ENCODE peak calls at places on chromosomes 12 and 14, in six cellular contexts. B is fibroblast of pulmonary artery; I is lower leg skin; R is CD4-positive, alpha-beta T cell; Y is psoas muscle; V is cardiac muscle cell. N is an unnamed sample.

GRCh38 chr12:122006186-122006926 is 15.3 kb upstream of the BCL7A start:
- DNase-seq in B (no peak), I (no peak), R (no peak), Y (no peak), V (no peak), N (no peak)

GRCh38 chr14:71309756-71310155 is 402.5 kb downstream of the PCNX1 start:
- DNase-seq in B (no peak), I (no peak), R (no peak), Y (no peak), V (no peak), N (no peak)

GRCh38 chr12:56152756-56153137 is 360 bp downstream of the MYL6B start:
- DNase-seq in B (no peak), I (no peak), R (no peak), Y (no peak), V (no peak), N (no peak)

GRCh38 chr14:86944434-86944833 is 1048.5 kb downstream of the GALC start:
- DNase-seq in B (no peak), I (no peak), R (no peak), Y (no peak), V (no peak), N (no peak)

GRCh38 chr14:23294734-23295561 is 7.7 kb downstream of the PPP1R3E start:
- DNase-seq in B (peak; percentile 66), I (no peak), R (peak; percentile 33), Y (peak; percentile 32), V (peak; percentile 70), N (peak; percentile 55)

GRCh38 chr14:38208825-38209562 is 1.3 kb downstream of the SSTR1 start:
- DNase-seq in B (peak; percentile 69), I (no peak), R (no peak), Y (peak; percentile 16), V (peak; percentile 68), N (peak; percentile 83)

GRCh38 chr12:30870491-30871265 is 55.9 kb upstream of the TSPAN11 start:
- DNase-seq in B (no peak), I (no peak), R (no peak), Y (no peak), V (peak; percentile 7), N (no peak)

GRCh38 chr14:98950356-98950895 is 321.6 kb downstream of the BCL11B start:
- DNase-seq in B (no peak), I (peak; percentile 59), R (no peak), Y (no peak), V (no peak), N (no peak)

GRCh38 chr12:93376436-93377251 is 1.1 kb upstream of the NUDT4 start:
- DNase-seq in B (peak; percentile 48), I (no peak), R (no peak), Y (no peak), V (peak; percentile 62), N (peak; percentile 56)

GRCh38 chr14:35261774-35262173 is 30.4 kb upstream of the PSMA6 start:
- DNase-seq in B (peak; percentile 55), I (no peak), R (no peak), Y (no peak), V (peak; percentile 39), N (peak; percentile 30)

GRCh38 chr12:2352203-2352602 is 299.4 kb downstream of the CACNA1C start:
- DNase-seq in B (no peak), I (peak; percentile 48), R (no peak), Y (no peak), V (no peak), N (no peak)

GRCh38 chr12:5507944-5508343 is 76.0 kb downstream of the NTF3 start:
- DNase-seq in B (no peak), I (no peak), R (no peak), Y (no peak), V (no peak), N (no peak)

GRCh38 chr12:32714772-32715171 is 35.7 kb downstream of the DNM1L start:
- DNase-seq in B (no peak), I (no peak), R (no peak), Y (no peak), V (no peak), N (no peak)

GRCh38 chr12:89353188-89353822 is 1.0 kb upstream of the DUSP6 start:
- DNase-seq in B (peak; percentile 75), I (peak; percentile 94), R (no peak), Y (peak; percentile 70), V (peak; percentile 79), N (peak; percentile 68)

GRCh38 chr12:15494329-15495046 is 172.2 kb downstream of the PTPRO start:
- DNase-seq in B (no peak), I (no peak), R (no peak), Y (no peak), V (no peak), N (no peak)

GRCh38 chr12:2958432-2959193 is 584 bp upstream of the TEAD4 start:
- DNase-seq in B (peak; percentile 65), I (no peak), R (no peak), Y (peak; percentile 72), V (peak; percentile 79), N (peak; percentile 77)

GRCh38 chr14:74491952-74492351 is 1.2 kb downstream of the NPC2 start:
- DNase-seq in B (peak; percentile 45), I (no peak), R (no peak), Y (no peak), V (peak; percentile 44), N (peak; percentile 66)

GRCh38 chr14:68403191-68403781 is 389.6 kb downstream of the ZFP36L1 start:
- DNase-seq in B (no peak), I (no peak), R (no peak), Y (no peak), V (no peak), N (peak; percentile 64)

GRCh38 chr14:65211341-65211987 is 109.1 kb upstream of the MAX start:
- DNase-seq in B (peak; percentile 75), I (no peak), R (no peak), Y (no peak), V (peak; percentile 78), N (peak; percentile 68)

GRCh38 chr12:16021026-16021425 is 109.9 kb downstream of the DERA start:
- DNase-seq in B (no peak), I (no peak), R (no peak), Y (no peak), V (no peak), N (no peak)

GRCh38 chr14:26415618-26416123 is 182.2 kb downstream of the NOVA1 start:
- DNase-seq in B (no peak), I (no peak), R (no peak), Y (peak; percentile 20), V (no peak), N (no peak)

GRCh38 chr12:132255642-132256041 is 73.7 kb downstream of the GALNT9 start:
- DNase-seq in B (no peak), I (no peak), R (no peak), Y (no peak), V (no peak), N (no peak)

GRCh38 chr14:76761198-76761848 is at the start of gene VASH1:
- DNase-seq in B (peak; percentile 76), I (peak; percentile 90), R (peak; percentile 24), Y (peak; percentile 79), V (peak; percentile 78), N (peak; percentile 72)

GRCh38 chr14:83171761-83172160 is 1638.1 kb upstream of the SEL1L start:
- DNase-seq in B (no peak), I (no peak), R (no peak), Y (no peak), V (no peak), N (no peak)

GRCh38 chr12:38258411-38258810 is 58.2 kb upstream of the ALG10B start:
- DNase-seq in B (no peak), I (no peak), R (no peak), Y (no peak), V (no peak), N (no peak)

GRCh38 chr14:55846852-55847471 is 267.0 kb downstream of the KTN1 start:
- DNase-seq in B (peak; percentile 49), I (peak; percentile 86), R (no peak), Y (peak; percentile 41), V (peak; percentile 66), N (peak; percentile 81)

GRCh38 chr14:60506985-60507829 is 1.7 kb upstream of the SIX6 start:
- DNase-seq in B (no peak), I (no peak), R (no peak), Y (no peak), V (no peak), N (no peak)

GRCh38 chr12:57452181-57452936 is 2.7 kb upstream of the INHBE start:
- DNase-seq in B (peak; percentile 87), I (no peak), R (no peak), Y (peak; percentile 38), V (peak; percentile 86), N (peak; percentile 87)

GRCh38 chr12:132634411-132634990 is 15.9 kb downstream of the P2RX2 start:
- DNase-seq in B (no peak), I (no peak), R (no peak), Y (no peak), V (no peak), N (no peak)

DNA sequence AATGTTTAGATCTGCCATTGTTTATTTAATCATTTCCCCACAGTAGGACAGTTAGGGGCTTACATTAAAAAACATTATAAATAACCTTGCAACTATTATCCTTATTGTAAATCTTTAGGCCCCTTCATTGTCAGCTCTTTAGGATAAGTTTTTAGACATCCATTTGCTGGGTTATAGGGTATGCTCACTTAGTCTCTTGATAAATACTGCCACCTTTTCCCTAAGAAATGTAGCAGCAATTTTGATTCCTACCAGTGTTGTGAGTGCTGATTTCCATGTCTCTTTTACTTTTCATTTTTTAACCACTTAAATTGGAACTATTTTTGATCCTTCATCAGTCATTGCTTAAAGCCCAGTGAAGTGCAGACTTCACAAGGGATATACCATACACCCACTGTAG is 94.4 kb downstream of the AVPR1A start:
- DNase-seq in B (no peak), I (no peak), R (no peak), Y (no peak), V (no peak), N (no peak)
- TF ChIP-seq CTCF in B (no peak), I (no peak), R (no peak), Y (no peak), V (no peak), N (no peak)

GRCh38 chr12:53185582-53186153 is 4.9 kb upstream of the CSAD start:
- DNase-seq in B (no peak), I (peak; percentile 62), R (no peak), Y (no peak), V (no peak), N (no peak)
- TF ChIP-seq CTCF in B (no peak), I (no peak), R (no peak), Y (no peak), V (peak; percentile 3), N (no peak)

GRCh38 chr14:64117671-64118402 is 176.3 kb downstream of the ESR2 start:
- DNase-seq in B (peak; percentile 61), I (no peak), R (no peak), Y (peak; percentile 73), V (peak; percentile 29), N (peak; percentile 83)
- TF ChIP-seq CTCF in B (no peak), I (no peak), R (no peak), Y (no peak), V (no peak), N (no peak)

DNA sequence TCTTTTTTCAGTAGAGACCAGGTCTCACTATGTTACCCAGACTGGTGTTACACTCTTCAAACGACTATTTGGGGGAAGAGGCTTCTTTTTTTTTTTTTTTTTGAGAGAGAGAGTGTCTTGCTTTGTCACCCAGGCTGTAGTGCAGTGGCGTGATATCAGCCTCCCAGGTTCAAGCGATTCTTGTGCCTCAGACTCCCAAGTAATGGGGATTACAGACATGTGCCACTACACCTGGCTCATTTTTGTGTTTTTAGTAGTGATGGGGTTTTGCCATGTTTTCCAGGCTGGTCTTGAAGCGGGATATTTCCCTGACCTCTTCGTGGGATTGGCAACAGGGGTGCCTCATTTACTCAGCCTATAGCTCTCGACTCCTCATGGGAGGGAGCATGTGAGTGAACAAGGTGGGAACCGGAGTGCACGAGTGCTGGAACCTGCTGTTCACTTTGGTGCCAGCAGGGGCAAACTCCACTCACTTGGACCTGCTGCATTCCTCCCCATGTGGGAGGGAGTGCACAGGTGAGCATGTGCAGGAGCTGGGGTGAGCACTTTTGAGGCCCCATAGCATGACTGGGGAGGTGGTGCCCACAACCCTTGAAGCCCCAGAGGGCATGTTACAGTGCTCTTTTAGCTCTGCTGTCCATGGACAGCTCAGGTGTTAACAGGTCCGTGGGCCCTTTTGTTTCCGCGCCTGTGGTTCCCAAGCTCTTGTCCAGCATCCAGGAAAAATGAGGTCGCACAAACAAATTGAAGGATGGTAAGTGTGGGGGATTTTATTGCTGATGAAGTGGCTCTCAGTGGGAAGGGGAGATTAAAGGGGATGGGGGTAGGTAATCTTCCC is 79.1 kb upstream of the HECTD1 start:
- DNase-seq in B (no peak), I (no peak), R (no peak), Y (no peak), V (no peak), N (no peak)
- TF ChIP-seq CTCF in B (peak; percentile 26), I (no peak), R (peak; percentile 16), Y (peak; percentile 24), V (peak; percentile 29), N (peak; percentile 27)